ENCODE peak calls at places on chromosomes 2 and 18, in eight cellular contexts. One of them, this sample, is unnamed.

GRCh38 chr18:45962866-45963265 is 4.3 kb downstream of the EPG5 start:
- DNase-seq in kidney glomerular epithelial cell: peak; percentile 65
- DNase-seq in stimulated activated CD8-positive, alpha-beta memory T cell treated with anti-CD3 and anti-CD28 coated beads, Interleukin-7, amount 100 ng/mL, for 1 hour: no peak
- DNase-seq in CD8-positive, alpha-beta memory T cell: no peak
- DNase-seq in Peyer's patch: no peak
- DNase-seq in HT1080: peak; percentile 81
- DNase-seq in mesenteric fat pad: no peak
- DNase-seq in HEK293T: no peak
- DNase-seq in this sample: no peak

GRCh38 chr18:25042641-25043051 is 309.3 kb downstream of the ZNF521 start:
- DNase-seq in kidney glomerular epithelial cell: no peak
- DNase-seq in stimulated activated CD8-positive, alpha-beta memory T cell treated with anti-CD3 and anti-CD28 coated beads, Interleukin-7, amount 100 ng/mL, for 1 hour: no peak
- DNase-seq in CD8-positive, alpha-beta memory T cell: no peak
- DNase-seq in Peyer's patch: no peak
- DNase-seq in HT1080: no peak
- DNase-seq in mesenteric fat pad: no peak
- DNase-seq in HEK293T: no peak
- DNase-seq in this sample: no peak

GRCh38 chr2:226609361-226609760 is 190.3 kb downstream of the IRS1 start:
- DNase-seq in kidney glomerular epithelial cell: no peak
- DNase-seq in stimulated activated CD8-positive, alpha-beta memory T cell treated with anti-CD3 and anti-CD28 coated beads, Interleukin-7, amount 100 ng/mL, for 1 hour: no peak
- DNase-seq in CD8-positive, alpha-beta memory T cell: no peak
- DNase-seq in Peyer's patch: no peak
- DNase-seq in HT1080: peak; percentile 49
- DNase-seq in mesenteric fat pad: no peak
- DNase-seq in HEK293T: no peak
- DNase-seq in this sample: no peak

GRCh38 chr2:74860521-74860920 is 26.6 kb downstream of the HK2 start:
- DNase-seq in kidney glomerular epithelial cell: no peak
- DNase-seq in stimulated activated CD8-positive, alpha-beta memory T cell treated with anti-CD3 and anti-CD28 coated beads, Interleukin-7, amount 100 ng/mL, for 1 hour: no peak
- DNase-seq in CD8-positive, alpha-beta memory T cell: no peak
- DNase-seq in Peyer's patch: no peak
- DNase-seq in HT1080: no peak
- DNase-seq in mesenteric fat pad: no peak
- DNase-seq in HEK293T: no peak
- DNase-seq in this sample: no peak

GRCh38 chr18:68472701-68473295 is 242.1 kb downstream of the TMX3 start:
- DNase-seq in kidney glomerular epithelial cell: no peak
- DNase-seq in stimulated activated CD8-positive, alpha-beta memory T cell treated with anti-CD3 and anti-CD28 coated beads, Interleukin-7, amount 100 ng/mL, for 1 hour: no peak
- DNase-seq in CD8-positive, alpha-beta memory T cell: no peak
- DNase-seq in Peyer's patch: no peak
- DNase-seq in HT1080: no peak
- DNase-seq in mesenteric fat pad: no peak
- DNase-seq in HEK293T: no peak
- DNase-seq in this sample: no peak

GRCh38 chr2:124081154-124081771 is 56.2 kb downstream of the CNTNAP5 start:
- DNase-seq in kidney glomerular epithelial cell: no peak
- DNase-seq in stimulated activated CD8-positive, alpha-beta memory T cell treated with anti-CD3 and anti-CD28 coated beads, Interleukin-7, amount 100 ng/mL, for 1 hour: no peak
- DNase-seq in CD8-positive, alpha-beta memory T cell: no peak
- DNase-seq in Peyer's patch: no peak
- DNase-seq in HT1080: peak; percentile 76
- DNase-seq in mesenteric fat pad: no peak
- DNase-seq in HEK293T: no peak
- DNase-seq in this sample: no peak

GRCh38 chr2:140916410-140916809 is 1214.4 kb downstream of the LRP1B start:
- DNase-seq in kidney glomerular epithelial cell: no peak
- DNase-seq in stimulated activated CD8-positive, alpha-beta memory T cell treated with anti-CD3 and anti-CD28 coated beads, Interleukin-7, amount 100 ng/mL, for 1 hour: no peak
- DNase-seq in CD8-positive, alpha-beta memory T cell: no peak
- DNase-seq in Peyer's patch: no peak
- DNase-seq in HT1080: no peak
- DNase-seq in mesenteric fat pad: no peak
- DNase-seq in HEK293T: no peak
- DNase-seq in this sample: no peak

GRCh38 chr2:173989160-173989885 is 24.1 kb upstream of the SP3 start:
- DNase-seq in kidney glomerular epithelial cell: no peak
- DNase-seq in stimulated activated CD8-positive, alpha-beta memory T cell treated with anti-CD3 and anti-CD28 coated beads, Interleukin-7, amount 100 ng/mL, for 1 hour: no peak
- DNase-seq in CD8-positive, alpha-beta memory T cell: no peak
- DNase-seq in Peyer's patch: no peak
- DNase-seq in HT1080: no peak
- DNase-seq in mesenteric fat pad: no peak
- DNase-seq in HEK293T: no peak
- DNase-seq in this sample: no peak

GRCh38 chr2:55119711-55120487 is 69.6 kb upstream of the RTN4 start:
- DNase-seq in kidney glomerular epithelial cell: no peak
- DNase-seq in stimulated activated CD8-positive, alpha-beta memory T cell treated with anti-CD3 and anti-CD28 coated beads, Interleukin-7, amount 100 ng/mL, for 1 hour: no peak
- DNase-seq in CD8-positive, alpha-beta memory T cell: no peak
- DNase-seq in Peyer's patch: no peak
- DNase-seq in HT1080: no peak
- DNase-seq in mesenteric fat pad: no peak
- DNase-seq in HEK293T: no peak
- DNase-seq in this sample: no peak

GRCh38 chr2:233410191-233410760 is 56.0 kb downstream of the DGKD start:
- DNase-seq in kidney glomerular epithelial cell: no peak
- DNase-seq in stimulated activated CD8-positive, alpha-beta memory T cell treated with anti-CD3 and anti-CD28 coated beads, Interleukin-7, amount 100 ng/mL, for 1 hour: no peak
- DNase-seq in CD8-positive, alpha-beta memory T cell: no peak
- DNase-seq in Peyer's patch: no peak
- DNase-seq in HT1080: no peak
- DNase-seq in mesenteric fat pad: peak; percentile 6
- DNase-seq in HEK293T: no peak
- DNase-seq in this sample: no peak

GRCh38 chr2:165582409-165582808 is 112.9 kb downstream of the CSRNP3 start:
- DNase-seq in kidney glomerular epithelial cell: no peak
- DNase-seq in stimulated activated CD8-positive, alpha-beta memory T cell treated with anti-CD3 and anti-CD28 coated beads, Interleukin-7, amount 100 ng/mL, for 1 hour: no peak
- DNase-seq in CD8-positive, alpha-beta memory T cell: no peak
- DNase-seq in Peyer's patch: no peak
- DNase-seq in HT1080: peak; percentile 17
- DNase-seq in mesenteric fat pad: no peak
- DNase-seq in HEK293T: no peak
- DNase-seq in this sample: no peak

GRCh38 chr18:47174545-47175116 is 1.5 kb downstream of the IER3IP1 start:
- DNase-seq in kidney glomerular epithelial cell: peak; percentile 27
- DNase-seq in stimulated activated CD8-positive, alpha-beta memory T cell treated with anti-CD3 and anti-CD28 coated beads, Interleukin-7, amount 100 ng/mL, for 1 hour: no peak
- DNase-seq in CD8-positive, alpha-beta memory T cell: no peak
- DNase-seq in Peyer's patch: no peak
- DNase-seq in HT1080: no peak
- DNase-seq in mesenteric fat pad: no peak
- DNase-seq in HEK293T: no peak
- DNase-seq in this sample: no peak

GRCh38 chr2:86360781-86361180 is 23.4 kb upstream of the REEP1 start:
- DNase-seq in kidney glomerular epithelial cell: no peak
- DNase-seq in stimulated activated CD8-positive, alpha-beta memory T cell treated with anti-CD3 and anti-CD28 coated beads, Interleukin-7, amount 100 ng/mL, for 1 hour: no peak
- DNase-seq in CD8-positive, alpha-beta memory T cell: no peak
- DNase-seq in Peyer's patch: no peak
- DNase-seq in HT1080: no peak
- DNase-seq in mesenteric fat pad: no peak
- DNase-seq in HEK293T: no peak
- DNase-seq in this sample: no peak

GRCh38 chr2:108640731-108641130 is 78.6 kb upstream of the RANBP2 start:
- DNase-seq in kidney glomerular epithelial cell: peak; percentile 43
- DNase-seq in stimulated activated CD8-positive, alpha-beta memory T cell treated with anti-CD3 and anti-CD28 coated beads, Interleukin-7, amount 100 ng/mL, for 1 hour: no peak
- DNase-seq in CD8-positive, alpha-beta memory T cell: no peak
- DNase-seq in Peyer's patch: no peak
- DNase-seq in HT1080: peak; percentile 88
- DNase-seq in mesenteric fat pad: no peak
- DNase-seq in HEK293T: no peak
- DNase-seq in this sample: no peak

GRCh38 chr2:239598011-239598731 is 197.4 kb upstream of the HDAC4 start:
- DNase-seq in kidney glomerular epithelial cell: no peak
- DNase-seq in stimulated activated CD8-positive, alpha-beta memory T cell treated with anti-CD3 and anti-CD28 coated beads, Interleukin-7, amount 100 ng/mL, for 1 hour: no peak
- DNase-seq in CD8-positive, alpha-beta memory T cell: no peak
- DNase-seq in Peyer's patch: no peak
- DNase-seq in HT1080: no peak
- DNase-seq in mesenteric fat pad: peak; percentile 60
- DNase-seq in HEK293T: no peak
- DNase-seq in this sample: no peak

GRCh38 chr18:22977847-22978701 is 44.9 kb downstream of the RBBP8 start:
- DNase-seq in kidney glomerular epithelial cell: peak; percentile 97
- DNase-seq in stimulated activated CD8-positive, alpha-beta memory T cell treated with anti-CD3 and anti-CD28 coated beads, Interleukin-7, amount 100 ng/mL, for 1 hour: no peak
- DNase-seq in CD8-positive, alpha-beta memory T cell: no peak
- DNase-seq in Peyer's patch: no peak
- DNase-seq in HT1080: peak; percentile 86
- DNase-seq in mesenteric fat pad: no peak
- DNase-seq in HEK293T: no peak
- DNase-seq in this sample: no peak

GRCh38 chr18:13258792-13259385 is 40.3 kb downstream of the LDLRAD4 start:
- DNase-seq in kidney glomerular epithelial cell: peak; percentile 28
- DNase-seq in stimulated activated CD8-positive, alpha-beta memory T cell treated with anti-CD3 and anti-CD28 coated beads, Interleukin-7, amount 100 ng/mL, for 1 hour: no peak
- DNase-seq in CD8-positive, alpha-beta memory T cell: no peak
- DNase-seq in Peyer's patch: no peak
- DNase-seq in HT1080: peak; percentile 7
- DNase-seq in mesenteric fat pad: peak; percentile 43
- DNase-seq in HEK293T: no peak
- DNase-seq in this sample: no peak

GRCh38 chr18:28177828-28178635 is 1.1 kb upstream of the CDH2 start:
- DNase-seq in kidney glomerular epithelial cell: peak; percentile 64
- DNase-seq in stimulated activated CD8-positive, alpha-beta memory T cell treated with anti-CD3 and anti-CD28 coated beads, Interleukin-7, amount 100 ng/mL, for 1 hour: no peak
- DNase-seq in CD8-positive, alpha-beta memory T cell: no peak
- DNase-seq in Peyer's patch: no peak
- DNase-seq in HT1080: peak; percentile 73
- DNase-seq in mesenteric fat pad: no peak
- DNase-seq in HEK293T: peak; percentile 74
- DNase-seq in this sample: no peak

GRCh38 chr2:8993196-8993901 is 10.1 kb downstream of the MBOAT2 start:
- DNase-seq in kidney glomerular epithelial cell: no peak
- DNase-seq in stimulated activated CD8-positive, alpha-beta memory T cell treated with anti-CD3 and anti-CD28 coated beads, Interleukin-7, amount 100 ng/mL, for 1 hour: no peak
- DNase-seq in CD8-positive, alpha-beta memory T cell: no peak
- DNase-seq in Peyer's patch: no peak
- DNase-seq in HT1080: no peak
- DNase-seq in mesenteric fat pad: no peak
- DNase-seq in HEK293T: no peak
- DNase-seq in this sample: no peak